ENCODE peak calls at places on chromosomes 2 and 18, in six cellular contexts. Z, S, U, H, G and J are unnamed samples.

GRCh38 chr18:62716679-62717058 is 1.3 kb downstream of the PHLPP1 start:
- DNase-seq in Z (peak), S (no peak), U (peak), H (no peak), G (no peak), J (no peak)

GRCh38 chr18:2102022-2102421 is 469.3 kb downstream of the METTL4 start:
- DNase-seq in Z (no peak), S (no peak), U (no peak), H (no peak), G (no peak), J (no peak)

GRCh38 chr18:5941869-5942268 is 46.5 kb upstream of the TMEM200C start:
- DNase-seq in Z (no peak), S (no peak), U (no peak), H (no peak), G (no peak), J (no peak)

GRCh38 chr2:212962691-212963090 is 188.7 kb downstream of the IKZF2 start:
- DNase-seq in Z (no peak), S (no peak), U (no peak), H (no peak), G (no peak), J (no peak)

GRCh38 chr18:78779996-78780718 is 199.5 kb upstream of the SALL3 start:
- DNase-seq in Z (no peak), S (no peak), U (no peak), H (no peak), G (no peak), J (no peak)

GRCh38 chr2:30444283-30444682 is 2.8 kb upstream of the LCLAT1 start:
- DNase-seq in Z (no peak), S (no peak), U (peak), H (no peak), G (no peak), J (no peak)

GRCh38 chr2:136238552-136239346 is 120.8 kb upstream of the CXCR4 start:
- DNase-seq in Z (peak), S (no peak), U (peak), H (no peak), G (no peak), J (peak)

GRCh38 chr2:153808675-153809074 is 63.0 kb upstream of the GALNT13 start:
- DNase-seq in Z (no peak), S (no peak), U (peak), H (no peak), G (no peak), J (no peak)

GRCh38 chr2:68253211-68254068 is 1.1 kb upstream of the PPP3R1 start:
- DNase-seq in Z (no peak), S (no peak), U (peak), H (no peak), G (no peak), J (no peak)

GRCh38 chr18:47545613-47546012 is 294.2 kb upstream of the SKOR2 start:
- DNase-seq in Z (no peak), S (no peak), U (no peak), H (no peak), G (no peak), J (no peak)

GRCh38 chr18:2338601-2339000 is 232.7 kb downstream of the METTL4 start:
- DNase-seq in Z (no peak), S (no peak), U (peak), H (no peak), G (no peak), J (no peak)

GRCh38 chr18:63903981-63904570 is 3.7 kb upstream of the SERPINB10 start:
- DNase-seq in Z (no peak), S (no peak), U (no peak), H (no peak), G (no peak), J (no peak)

GRCh38 chr2:185608799-185609198 is 129.8 kb upstream of the FSIP2 start:
- DNase-seq in Z (no peak), S (no peak), U (peak), H (no peak), G (peak), J (no peak)

GRCh38 chr18:45164551-45164950 is 450.7 kb upstream of the SLC14A2 start:
- DNase-seq in Z (no peak), S (no peak), U (no peak), H (peak), G (no peak), J (no peak)

GRCh38 chr2:25274868-25275574 is 66.7 kb downstream of the DNMT3A start:
- DNase-seq in Z (no peak), S (no peak), U (no peak), H (no peak), G (no peak), J (peak)

GRCh38 chr2:173427887-173428683 is 73.4 kb downstream of the CDCA7 start:
- DNase-seq in Z (no peak), S (peak), U (peak), H (no peak), G (no peak), J (peak)

GRCh38 chr2:233349005-233349998 is 5.0 kb upstream of the DGKD start:
- DNase-seq in Z (peak), S (peak), U (no peak), H (no peak), G (peak), J (no peak)

GRCh38 chr2:105606081-105606480 is 138.6 kb upstream of the NCK2 start:
- DNase-seq in Z (no peak), S (no peak), U (no peak), H (no peak), G (no peak), J (no peak)

GRCh38 chr18:50218432-50219197 is 23.7 kb upstream of the MYO5B start:
- DNase-seq in Z (peak), S (no peak), U (peak), H (no peak), G (no peak), J (peak)

GRCh38 chr2:9991221-9991620 is 39.7 kb downstream of the GRHL1 start:
- DNase-seq in Z (no peak), S (no peak), U (no peak), H (no peak), G (no peak), J (no peak)

GRCh38 chr2:179352181-179352580 is 87.5 kb upstream of the SESTD1 start:
- DNase-seq in Z (no peak), S (no peak), U (no peak), H (no peak), G (no peak), J (no peak)

GRCh38 chr2:20224191-20224715 is 677 bp downstream of the SDC1 start:
- DNase-seq in Z (no peak), S (no peak), U (no peak), H (no peak), G (no peak), J (no peak)

GRCh38 chr2:48530033-48530804 is at the start of gene STON1:
- DNase-seq in Z (peak), S (no peak), U (peak), H (no peak), G (peak), J (peak)

GRCh38 chr2:201235865-201236811 is 24.2 kb upstream of the CASP8 start:
- DNase-seq in Z (peak), S (no peak), U (peak), H (peak), G (peak), J (peak)

GRCh38 chr2:195721042-195721441 is 64.0 kb downstream of the SLC39A10 start:
- DNase-seq in Z (no peak), S (no peak), U (no peak), H (no peak), G (no peak), J (no peak)

GRCh38 chr2:232132179-232132578 is 170.7 kb downstream of the DIS3L2 start:
- DNase-seq in Z (no peak), S (no peak), U (no peak), H (no peak), G (no peak), J (no peak)

GRCh38 chr2:195413422-195413821 is 243.6 kb upstream of the SLC39A10 start:
- DNase-seq in Z (no peak), S (no peak), U (no peak), H (no peak), G (no peak), J (no peak)

GRCh38 chr18:35730738-35731370 is 149.3 kb downstream of the GALNT1 start:
- DNase-seq in Z (no peak), S (peak), U (peak), H (no peak), G (no peak), J (peak)

GRCh38 chr2:210225461-210225798 is 183 bp upstream of the ACADL start:
- DNase-seq in Z (no peak), S (no peak), U (peak), H (no peak), G (peak), J (peak)

GRCh38 chr2:231011526-231011925 is 15.6 kb downstream of the SPATA3 start:
- DNase-seq in Z (no peak), S (no peak), U (no peak), H (no peak), G (no peak), J (no peak)

GRCh38 chr2:166179201-166179600 is 51.4 kb upstream of the SCN1A start:
- DNase-seq in Z (no peak), S (no peak), U (no peak), H (peak), G (no peak), J (peak)

GRCh38 chr2:56077352-56077915 is 106.4 kb upstream of the CCDC85A start:
- DNase-seq in Z (no peak), S (no peak), U (peak), H (no peak), G (peak), J (peak)

GRCh38 chr2:55718165-55719008 is 24.7 kb upstream of the PNPT1 start:
- DNase-seq in Z (peak), S (peak), U (peak), H (peak), G (peak), J (peak)